ENCODE peak calls at places on chromosome 5, in seven cellular contexts. D is colonic mucosa, K is Peyer's patch, Y is lower lobe of right lung, J is foreskin keratinocyte, Z is iPS DF 6.9, M is GM23248. V is an unnamed sample.
A peak's percentile ranks its signal among the peaks of the same experiment; 100 is the strongest.

GRCh38 chr5:68648944-68649874 is 433.7 kb downstream of the PIK3R1 start:
- DNase-seq in D (no peak), K (no peak), Y (no peak), J (no peak), Z (no peak), M (no peak), V (no peak)

GRCh38 chr5:160507181-160507811 is 85.6 kb downstream of the PTTG1 start:
- DNase-seq in D (no peak), K (no peak), Y (no peak), J (peak; percentile 75), Z (no peak), M (peak; percentile 86), V (no peak)

GRCh38 chr5:38258037-38258318 is 381 bp upstream of the EGFLAM start:
- DNase-seq in D (no peak), K (no peak), Y (no peak), J (no peak), Z (no peak), M (no peak), V (no peak)

GRCh38 chr5:157216395-157217142 is 35.9 kb downstream of the ITK start:
- DNase-seq in D (no peak), K (no peak), Y (no peak), J (no peak), Z (no peak), M (no peak), V (no peak)

GRCh38 chr5:85921590-85921989 is 696.2 kb upstream of the COX7C start:
- DNase-seq in D (no peak), K (no peak), Y (no peak), J (no peak), Z (no peak), M (no peak), V (no peak)

GRCh38 chr5:17991775-17992174 is 357.5 kb downstream of the TAF11L14 start:
- DNase-seq in D (no peak), K (no peak), Y (no peak), J (no peak), Z (no peak), M (no peak), V (no peak)

GRCh38 chr5:122907238-122907637 is 61.8 kb downstream of the SNX24 start:
- DNase-seq in D (no peak), K (no peak), Y (no peak), J (peak; percentile 88), Z (no peak), M (peak; percentile 68), V (no peak)

GRCh38 chr5:180069589-180070247 is 1.8 kb downstream of the RNF130 start:
- DNase-seq in D (no peak), K (no peak), Y (peak; percentile 60), J (no peak), Z (no peak), M (no peak), V (no peak)

GRCh38 chr5:175859422-175859821 is 12.0 kb upstream of the CPLX2 start:
- DNase-seq in D (no peak), K (no peak), Y (no peak), J (no peak), Z (no peak), M (no peak), V (no peak)

GRCh38 chr5:122707796-122708195 is 67.1 kb upstream of the SNX2 start:
- DNase-seq in D (no peak), K (no peak), Y (no peak), J (peak; percentile 29), Z (no peak), M (peak; percentile 46), V (no peak)

GRCh38 chr5:66757219-66757833 is 161.1 kb downstream of the MAST4 start:
- DNase-seq in D (no peak), K (no peak), Y (no peak), J (peak; percentile 51), Z (no peak), M (peak; percentile 81), V (no peak)

GRCh38 chr5:151492729-151493128 is 45.3 kb downstream of the SLC36A1 start:
- DNase-seq in D (no peak), K (no peak), Y (no peak), J (peak; percentile 60), Z (no peak), M (peak; percentile 92), V (no peak)

GRCh38 chr5:104179057-104179456 is 616.5 kb upstream of the NUDT12 start:
- DNase-seq in D (peak; percentile 31), K (no peak), Y (no peak), J (peak; percentile 48), Z (peak; percentile 75), M (peak; percentile 40), V (no peak)

GRCh38 chr5:156641690-156642089 is 208.4 kb upstream of the PPP1R2B start:
- DNase-seq in D (no peak), K (no peak), Y (no peak), J (no peak), Z (no peak), M (peak; percentile 62), V (no peak)

GRCh38 chr5:170445936-170446335 is 56.8 kb upstream of the KCNMB1 start:
- DNase-seq in D (no peak), K (no peak), Y (no peak), J (no peak), Z (no peak), M (no peak), V (no peak)

GRCh38 chr5:86979801-86980510 is 287.7 kb upstream of the RASA1 start:
- DNase-seq in D (no peak), K (no peak), Y (no peak), J (peak; percentile 78), Z (no peak), M (peak; percentile 85), V (no peak)

GRCh38 chr5:12566441-12566840 is 662.2 kb upstream of the CTNND2 start:
- DNase-seq in D (no peak), K (no peak), Y (no peak), J (peak; percentile 3), Z (no peak), M (no peak), V (no peak)

GRCh38 chr5:54243483-54244080 is 66.8 kb downstream of the ARL15 start:
- DNase-seq in D (no peak), K (no peak), Y (no peak), J (no peak), Z (no peak), M (peak; percentile 66), V (peak; percentile 7)

DNA sequence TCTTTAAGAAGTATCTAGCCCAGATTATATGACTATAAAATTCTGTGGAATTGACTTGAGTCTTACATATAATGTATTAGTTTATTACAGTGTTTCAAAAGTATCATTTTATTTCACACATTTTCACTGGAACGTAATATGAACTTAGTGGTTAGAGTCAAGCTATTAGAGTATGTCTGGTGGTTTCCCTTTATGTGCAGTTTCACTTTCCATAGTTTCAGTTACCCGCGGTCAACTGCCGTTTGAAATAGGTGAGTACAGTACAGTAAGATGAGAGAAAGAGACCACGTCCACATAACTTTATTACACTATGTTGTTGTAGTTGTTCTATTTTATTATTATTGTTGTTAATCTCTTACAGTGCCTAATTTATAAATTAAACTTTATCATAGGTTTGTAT is 50.5 kb downstream of the COMMD10 start:
- DNase-seq in D (no peak), K (no peak), Y (no peak), J (no peak), Z (no peak), M (no peak), V (no peak)
- H3K27ac ChIP-seq in D (no peak overlapping the region), K (no peak overlapping the region), Y (no peak overlapping the region), J (no peak overlapping the region), Z (no peak overlapping the region), M (no peak overlapping the region), V (no peak overlapping the region)

GRCh38 chr5:55850839-55851674 is at the start of gene IL31RA:
- DNase-seq in D (no peak), K (no peak), Y (no peak), J (peak; percentile 92), Z (no peak), M (peak; percentile 91), V (no peak)

GRCh38 chr5:55853818-55854217 is 2.7 kb downstream of the IL31RA start:
- DNase-seq in D (no peak), K (no peak), Y (no peak), J (peak; percentile 2), Z (no peak), M (peak; percentile 48), V (no peak)

GRCh38 chr5:55852503-55852902 is 1.3 kb downstream of the IL31RA start:
- DNase-seq in D (no peak), K (no peak), Y (no peak), J (no peak), Z (no peak), M (no peak), V (no peak)

GRCh38 chr5:55853271-55853670 is 2.1 kb downstream of the IL31RA start:
- DNase-seq in D (no peak), K (no peak), Y (no peak), J (peak; percentile 79), Z (no peak), M (peak; percentile 4), V (no peak)

DNA sequence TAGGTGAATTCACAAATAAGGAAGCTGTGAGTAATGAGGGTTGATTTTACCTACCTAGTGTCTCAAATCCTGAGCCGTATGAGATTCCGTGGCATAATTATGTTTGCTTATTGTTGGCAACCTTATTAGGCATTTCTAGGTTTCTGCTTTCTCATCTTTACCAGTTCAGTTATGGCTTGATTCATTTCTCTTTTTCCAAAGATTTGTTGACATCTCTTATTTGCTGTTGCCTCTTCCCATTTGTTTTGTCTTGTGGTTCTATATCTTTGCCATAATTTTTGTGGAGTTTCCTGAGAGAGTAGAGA is 470 bp downstream of the IL31RA start:
- DNase-seq in D (no peak), K (no peak), Y (no peak), J (no peak), Z (no peak), M (no peak), V (no peak)
- H3K27ac ChIP-seq in D (no peak overlapping the region), K (no peak overlapping the region), Y (no peak overlapping the region), J (peak overlapping the region; percentile 66), Z (no peak overlapping the region), M (peak overlapping the region; percentile 24), V (no peak overlapping the region)

DNA sequence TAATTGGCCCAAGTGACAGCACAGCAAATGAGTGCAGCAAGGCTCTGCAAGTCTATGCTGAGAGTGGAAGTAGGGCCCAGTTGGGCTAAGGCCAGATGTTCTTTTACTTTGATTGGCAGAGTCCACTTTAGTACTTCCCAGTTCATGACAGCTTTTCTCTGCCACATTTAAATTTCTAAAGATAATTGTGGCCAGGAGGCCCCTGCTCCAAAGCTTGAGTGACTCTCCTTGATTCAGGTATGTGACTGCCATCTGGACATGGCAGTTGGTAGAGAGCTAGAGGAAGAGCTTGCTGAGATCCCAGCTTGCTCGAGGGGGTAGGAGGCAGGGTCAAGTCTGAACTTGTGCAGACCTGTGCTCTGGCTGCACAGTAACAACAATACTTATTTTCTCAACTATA is 154.1 kb downstream of the CARTPT start:
- DNase-seq in D (no peak), K (no peak), Y (no peak), J (peak; percentile 73), Z (no peak), M (no peak), V (no peak)
- H3K27ac ChIP-seq in D (no peak overlapping the region), K (no peak overlapping the region), Y (no peak overlapping the region), J (no peak overlapping the region), Z (no peak overlapping the region), M (no peak overlapping the region), V (no peak overlapping the region)

DNA sequence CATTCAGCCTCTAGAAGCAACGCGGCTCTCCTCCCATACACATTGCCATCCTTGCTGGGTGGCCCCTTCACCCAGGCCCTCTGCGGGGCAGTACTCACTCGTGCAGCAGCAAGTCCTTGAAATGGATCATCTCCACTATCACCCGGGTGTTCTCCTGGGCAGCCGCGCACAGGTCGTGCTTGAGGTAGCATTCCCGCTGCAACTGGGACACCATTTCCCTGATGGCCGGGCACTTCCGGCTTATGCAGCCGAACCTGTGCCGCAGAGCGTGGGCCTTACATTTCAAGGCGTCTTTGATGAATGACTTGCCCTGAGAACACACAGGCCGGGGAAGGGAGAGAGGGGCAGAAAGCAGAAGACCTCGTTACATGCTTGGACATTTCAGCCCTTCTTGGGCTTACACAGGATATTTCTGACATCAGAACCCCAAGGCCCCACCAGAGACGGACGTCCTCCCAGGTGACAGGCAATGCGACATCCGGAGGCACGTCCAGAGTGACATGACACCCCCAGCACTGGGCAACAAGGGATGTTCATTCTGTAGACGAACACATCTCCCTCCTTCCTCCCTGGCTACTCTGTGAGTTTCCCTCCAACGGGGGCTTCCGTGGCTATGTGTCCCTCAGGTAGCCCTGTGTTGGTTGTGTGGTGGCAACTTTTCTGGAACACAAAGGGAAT is 5.0 kb downstream of the STC2 start:
- DNase-seq in D (no peak), K (no peak), Y (no peak), J (no peak), Z (no peak), M (no peak), V (no peak)
- H3K27ac ChIP-seq in D (peak overlapping the region; percentile 1), K (peak overlapping the region; percentile 47), Y (peak overlapping the region; percentile 65), J (no peak overlapping the region), Z (no peak overlapping the region), M (peak overlapping the region; percentile 47), V (no peak overlapping the region)

V was measured in CD4-positive, alpha-beta T cell.